ENCODE peak calls at places on chromosome X, in eight cellular contexts. K is lower leg skin, C is fibroblast of the aortic adventitia, Y is gastrocnemius medialis, B is AG04450, P is fibroblast of pulmonary artery, V is osteocyte, L is sigmoid colon. E is an unnamed sample.

GRCh38 chrX:100895365-100896075 is 21.4 kb upstream of the NOX1 start:
- DNase-seq in K (no peak), C (peak), Y (no peak), B (no peak), P (peak), V (no peak), L (no peak), E (no peak)

GRCh38 chrX:118271770-118272169 is 74.1 kb upstream of the WDR44 start:
- DNase-seq in K (no peak), C (peak), Y (no peak), B (no peak), P (peak), V (no peak), L (no peak), E (peak)

GRCh38 chrX:45774961-45775360 is 574.3 kb upstream of the DIPK2B start:
- DNase-seq in K (no peak), C (peak), Y (peak), B (no peak), P (peak), V (no peak), L (peak), E (no peak)

GRCh38 chrX:77597090-77597489 is 149.9 kb downstream of the FGF16 start:
- DNase-seq in K (no peak), C (peak), Y (no peak), B (peak), P (peak), V (no peak), L (no peak), E (no peak)

GRCh38 chrX:133402042-133402453 is 13.2 kb downstream of the GPC4 start:
- DNase-seq in K (peak), C (peak), Y (no peak), B (no peak), P (peak), V (no peak), L (no peak), E (no peak)

GRCh38 chrX:49171752-49172279 is at the start of gene PLP2:
- DNase-seq in K (peak), C (peak), Y (peak), B (no peak), P (peak), V (no peak), L (peak), E (no peak)

GRCh38 chrX:153728095-153728494 is 3.4 kb downstream of the ABCD1 start:
- DNase-seq in K (no peak), C (no peak), Y (no peak), B (no peak), P (no peak), V (no peak), L (no peak), E (no peak)

GRCh38 chrX:39869846-39870601 is 227.7 kb downstream of the BCOR start:
- DNase-seq in K (no peak), C (peak), Y (no peak), B (no peak), P (peak), V (no peak), L (no peak), E (no peak)

GRCh38 chrX:134382821-134383220 is 77.1 kb upstream of the HPRT1 start:
- DNase-seq in K (no peak), C (no peak), Y (no peak), B (no peak), P (no peak), V (no peak), L (no peak), E (no peak)

GRCh38 chrX:48278958-48279357 is 23.8 kb downstream of the SSX1 start:
- DNase-seq in K (no peak), C (no peak), Y (peak), B (no peak), P (no peak), V (no peak), L (peak), E (no peak)

GRCh38 chrX:18873189-18873791 is 110.6 kb downstream of the PHKA2 start:
- DNase-seq in K (peak), C (peak), Y (peak), B (no peak), P (peak), V (no peak), L (peak), E (no peak)

GRCh38 chrX:131704136-131704695 is 160.3 kb downstream of the OR13H1 start:
- DNase-seq in K (peak), C (peak), Y (no peak), B (no peak), P (no peak), V (no peak), L (peak), E (peak)
- TF ChIP-seq CTCF in K (no peak), C (peak), Y (peak), B (no peak), P (no peak), V (no peak), L (peak), E (peak)

GRCh38 chrX:135477576-135477975 is 42.9 kb upstream of the INTS6L start:
- DNase-seq in K (no peak), C (peak), Y (no peak), B (no peak), P (peak), V (no peak), L (peak), E (peak)
- TF ChIP-seq CTCF in K (no peak), C (peak), Y (no peak), B (peak), P (peak), V (peak), L (no peak), E (peak)

GRCh38 chrX:21973321-21974010 is 33.0 kb downstream of the SMS start:
- DNase-seq in K (no peak), C (no peak), Y (no peak), B (no peak), P (no peak), V (no peak), L (no peak), E (no peak)

GRCh38 chrX:21974011-21974385 is 33.5 kb downstream of the SMS start:
- DNase-seq in K (no peak), C (no peak), Y (no peak), B (no peak), P (no peak), V (no peak), L (no peak), E (no peak)

GRCh38 chrX:21978346-21978745 is 37.8 kb downstream of the SMS start:
- DNase-seq in K (no peak), C (no peak), Y (no peak), B (no peak), P (no peak), V (no peak), L (no peak), E (no peak)

GRCh38 chrX:21975242-21975641 is 34.7 kb downstream of the SMS start:
- DNase-seq in K (no peak), C (no peak), Y (no peak), B (no peak), P (no peak), V (no peak), L (no peak), E (no peak)

GRCh38 chrX:21975827-21976226 is 35.3 kb downstream of the SMS start:
- DNase-seq in K (no peak), C (peak), Y (no peak), B (peak), P (peak), V (no peak), L (no peak), E (peak)
- TF ChIP-seq CTCF in K (no peak), C (peak), Y (no peak), B (peak), P (peak), V (peak), L (peak), E (peak)

GRCh38 chrX:43940811-43941210 is 32.4 kb downstream of the NDP start:
- DNase-seq in K (no peak), C (peak), Y (peak), B (no peak), P (peak), V (no peak), L (no peak), E (no peak)

GRCh38 chrX:43939187-43939926 is 33.8 kb downstream of the NDP start:
- DNase-seq in K (no peak), C (peak), Y (no peak), B (no peak), P (peak), V (no peak), L (no peak), E (no peak)
- TF ChIP-seq CTCF in K (no peak), C (no peak), Y (no peak), B (no peak), P (no peak), V (no peak), L (no peak), E (no peak)

GRCh38 chrX:57929373-57929772 is 19.1 kb upstream of the ZXDA start:
- DNase-seq in K (no peak), C (peak), Y (no peak), B (no peak), P (peak), V (no peak), L (no peak), E (no peak)
- TF ChIP-seq CTCF in K (no peak), C (peak), Y (peak), B (peak), P (peak), V (no peak), L (no peak), E (peak)

E was measured in AG09319.